ENCODE peak calls at places on chromosome 5, in seven cellular contexts. O, G, T, L, P, Y and B are unnamed samples.

GRCh38 chr5:55918097-55919035 is 67.2 kb downstream of the IL31RA start:
- DNase-seq in O (no peak), P (no peak), L (no peak), Y (no peak), G (no peak), T (peak), B (no peak)

GRCh38 chr5:13478831-13479465 is 465.5 kb downstream of the DNAH5 start:
- DNase-seq in P (peak), T (peak), L (peak), Y (no peak), O (no peak), G (no peak), B (peak)

GRCh38 chr5:168645195-168645594 is 66.0 kb upstream of the PANK3 start:
- DNase-seq in O (no peak), T (no peak), G (no peak), L (no peak), Y (no peak), P (no peak), B (no peak)

GRCh38 chr5:111556504-111556903 is 44.2 kb upstream of the STARD4 start:
- DNase-seq in L (no peak), G (no peak), O (no peak), Y (no peak), P (no peak), T (no peak), B (no peak)

GRCh38 chr5:89447027-89447426 is 564.0 kb upstream of the MEF2C start:
- DNase-seq in O (no peak), T (no peak), L (no peak), G (no peak), P (no peak), Y (no peak), B (no peak)

GRCh38 chr5:76811214-76811613 is 7.6 kb upstream of the F2RL1 start:
- DNase-seq in P (no peak), O (no peak), G (no peak), L (no peak), Y (no peak), T (no peak), B (no peak)

GRCh38 chr5:91419571-91420537 is 36.7 kb upstream of the ARRDC3 start:
- DNase-seq in L (peak), P (peak), O (peak), T (peak), Y (peak), G (peak), B (no peak)

GRCh38 chr5:113371788-113372196 is 63.0 kb downstream of the TSSK1B start:
- DNase-seq in P (no peak), T (no peak), O (no peak), L (peak), Y (no peak), G (no peak), B (no peak)

GRCh38 chr5:129271309-129271708 is 176.8 kb downstream of the ISOC1 start:
- DNase-seq in L (peak), O (no peak), G (no peak), P (peak), Y (no peak), T (no peak), B (no peak)

GRCh38 chr5:96651948-96652753 is 10.0 kb upstream of the CAST start:
- DNase-seq in Y (no peak), P (peak), O (no peak), G (no peak), L (no peak), T (no peak), B (no peak)

GRCh38 chr5:102651466-102651865 is 103.6 kb upstream of the PAM start:
- DNase-seq in O (no peak), P (no peak), L (no peak), G (no peak), Y (no peak), T (no peak), B (no peak)

GRCh38 chr5:15026944-15027343 is 155.4 kb upstream of the ANKH start:
- DNase-seq in G (no peak), T (no peak), O (no peak), Y (no peak), L (no peak), P (no peak), B (no peak)

GRCh38 chr5:95669985-95670384 is 12.8 kb downstream of the SPATA9 start:
- DNase-seq in P (no peak), T (no peak), Y (no peak), G (no peak), O (no peak), L (no peak), B (no peak)

GRCh38 chr5:157476699-157477408 is 16.8 kb downstream of the NIPAL4 start:
- DNase-seq in T (peak), G (no peak), L (peak), O (no peak), Y (no peak), P (peak), B (peak)

GRCh38 chr5:177447066-177447610 is 524 bp downstream of the PRR7 start:
- DNase-seq in L (peak), G (peak), Y (no peak), T (peak), O (peak), P (peak), B (peak)

GRCh38 chr5:177445052-177446016 is 1.3 kb upstream of the PRR7 start:
- DNase-seq in O (no peak), T (no peak), Y (no peak), G (no peak), P (peak), L (no peak), B (no peak)

GRCh38 chr5:177447611-177448243 is 1.1 kb downstream of the PRR7 start:
- DNase-seq in P (peak), Y (no peak), O (no peak), L (peak), T (peak), G (no peak), B (no peak)

GRCh38 chr5:177448244-177448950 is 1.8 kb downstream of the PRR7 start:
- DNase-seq in G (no peak), P (peak), T (no peak), L (no peak), O (no peak), Y (no peak), B (no peak)

GRCh38 chr5:177446184-177447065 is at the start of gene PRR7:
- DNase-seq in O (peak), T (peak), G (peak), L (peak), Y (no peak), P (peak), B (peak)
- TF ChIP-seq CTCF in O (peak), T (no peak), G (no peak), L (no peak), Y (no peak), P (no peak), B (no peak)

DNA sequence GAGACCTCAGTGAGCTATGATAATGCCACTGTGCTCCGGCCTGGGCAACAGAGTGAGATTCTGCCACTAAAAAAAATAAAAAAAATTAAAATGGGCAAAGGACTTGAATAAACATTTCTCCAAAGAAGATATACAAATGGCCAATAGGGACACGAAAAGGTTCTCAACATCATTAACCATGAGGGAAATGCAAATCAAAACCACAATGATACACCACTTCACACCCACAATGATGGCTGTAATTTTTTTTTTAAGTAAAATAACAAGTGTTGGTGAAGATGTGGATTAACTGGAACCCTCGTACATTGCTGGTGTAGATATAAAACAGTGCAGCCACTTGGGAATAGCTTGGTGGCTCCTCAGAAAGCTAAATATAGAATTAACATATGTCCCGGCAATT is 68.0 kb downstream of the SIL1 start:
- DNase-seq in L (no peak), T (no peak), G (no peak), Y (no peak), O (no peak), P (no peak), B (no peak)
- TF ChIP-seq CTCF in L (no peak), T (no peak), G (no peak), Y (no peak), O (no peak), P (no peak), B (no peak)

GRCh38 chr5:151267481-151268275 is 14.7 kb downstream of the GM2A start:
- DNase-seq in O (no peak), G (no peak), Y (no peak), L (no peak), P (no peak), T (no peak), B (no peak)
- TF ChIP-seq CTCF in O (no peak), G (no peak), Y (no peak), L (no peak), P (no peak), T (no peak), B (no peak)

GRCh38 chr5:131264453-131265200 is 774 bp downstream of the CDC42SE2 start:
- DNase-seq in O (peak), Y (peak), L (peak), P (peak), T (peak), G (peak), B (no peak)
- TF ChIP-seq CTCF in O (no peak), Y (no peak), L (no peak), P (no peak), T (no peak), G (no peak), B (no peak)

GRCh38 chr5:159990506-159990905 is 18.4 kb upstream of the TTC1 start:
- DNase-seq in O (no peak), Y (no peak), T (no peak), P (no peak), L (no peak), G (no peak), B (no peak)
- TF ChIP-seq CTCF in O (no peak), Y (no peak), T (no peak), P (no peak), L (peak), G (peak), B (peak)

GRCh38 chr5:42656661-42657035 is 100.0 kb upstream of the CCDC152 start:
- DNase-seq in L (peak), O (no peak), T (no peak), G (no peak), Y (no peak), P (peak), B (no peak)
- TF ChIP-seq CTCF in L (peak), O (peak), T (no peak), G (no peak), Y (peak), P (peak), B (peak)

DNA sequence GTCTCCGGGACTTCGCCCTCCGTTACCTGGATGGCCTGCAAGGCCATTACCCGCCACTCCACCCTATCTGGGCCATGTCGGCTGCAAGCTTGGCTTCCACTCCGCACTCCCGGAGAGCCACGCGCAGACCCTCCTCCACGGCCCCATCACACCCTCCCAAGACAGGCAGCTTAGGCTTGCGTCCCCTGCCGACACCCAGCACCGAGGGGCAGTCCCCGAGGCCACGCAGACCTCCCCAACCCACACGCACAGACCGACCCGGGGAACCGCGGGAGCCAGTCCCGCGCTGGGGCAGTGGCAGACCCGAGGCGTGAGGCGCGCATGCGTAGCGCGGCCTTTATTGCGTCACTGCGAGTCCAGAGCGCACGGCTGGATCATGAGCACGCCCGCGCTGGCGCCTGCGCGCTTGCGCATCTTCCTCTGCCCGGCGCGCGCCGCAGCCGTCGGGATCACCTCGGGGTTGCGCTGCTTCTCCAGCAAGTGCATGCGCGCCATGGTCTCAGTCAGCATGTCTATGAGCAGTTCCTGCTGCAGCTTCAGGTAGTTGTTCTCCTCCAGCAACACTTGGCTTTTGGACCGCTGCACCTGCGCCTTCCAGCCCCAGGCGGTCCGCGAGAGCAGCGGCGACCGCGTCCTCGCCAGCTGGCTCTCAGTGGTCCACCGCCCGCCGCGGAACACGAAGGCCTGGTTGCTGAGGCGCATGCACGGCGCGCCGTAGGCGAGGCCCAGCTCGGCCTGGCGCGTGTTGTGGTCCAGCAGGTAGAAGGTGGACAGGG is 2.4 kb downstream of the CBY3 start:
- DNase-seq in T (peak), P (peak), L (peak), O (peak), G (peak), Y (peak), B (peak)
- TF ChIP-seq CTCF in T (no peak), P (no peak), L (no peak), O (no peak), G (no peak), Y (no peak), B (no peak)

DNA sequence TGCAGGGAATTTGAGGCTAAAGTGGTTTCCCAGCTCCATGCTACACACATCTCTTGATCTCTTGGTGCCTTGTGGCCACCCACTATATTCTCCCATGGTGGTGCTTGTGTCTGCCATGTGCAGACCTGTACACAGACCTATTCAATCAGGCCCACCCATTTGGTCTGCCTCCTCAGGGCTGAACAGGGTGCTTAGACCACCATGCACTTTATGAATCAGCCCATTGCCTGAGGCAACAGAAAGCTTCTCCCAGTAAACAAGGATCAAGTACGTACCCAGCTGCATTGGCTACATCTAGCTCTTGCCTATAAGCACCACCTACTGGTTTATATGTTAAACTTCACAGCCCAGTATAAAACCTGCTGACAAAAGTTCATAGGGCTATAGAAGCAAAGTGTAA is 664.3 kb upstream of the EDIL3 start:
- DNase-seq in L (peak), O (no peak), Y (no peak), G (no peak), T (peak), P (no peak), B (no peak)
- TF ChIP-seq CTCF in L (peak), O (no peak), Y (no peak), G (no peak), T (peak), P (peak), B (peak)